ENCODE peak calls at places on chromosomes 11 and 22, in eight cellular contexts. B is HTR-8/SVneo, E is NCI-H2171, Q is iris pigment epithelial cell, U is MV-4-11, G is ACHN, K is AG09309, X is hypothalamus. J is an unnamed sample.

GRCh38 chr11:88384678-88385015 is 47.1 kb upstream of the CTSC start:
- DNase-seq in K (no peak), U (no peak), E (no peak), G (peak), X (no peak), Q (peak), B (no peak), J (peak)

GRCh38 chr22:43470218-43470617 is 58.4 kb downstream of the MPPED1 start:
- DNase-seq in G (no peak), X (no peak), K (no peak), B (no peak), Q (no peak), U (no peak), E (no peak), J (no peak)

GRCh38 chr22:47102648-47103047 is 340.2 kb downstream of the TBC1D22A start:
- DNase-seq in B (no peak), U (no peak), Q (no peak), E (no peak), K (no peak), X (no peak), G (no peak), J (peak)

GRCh38 chr11:86955674-86956522 is 703 bp upstream of the FZD4 start:
- DNase-seq in Q (peak), K (no peak), E (no peak), G (peak), U (peak), B (peak), X (peak), J (peak)

GRCh38 chr11:46279393-46280099 is 2.1 kb downstream of the CREB3L1 start:
- DNase-seq in K (no peak), U (no peak), B (no peak), Q (peak), X (no peak), E (no peak), G (no peak), J (no peak)

GRCh38 chr11:67033661-67034166 is 10.8 kb downstream of the SYT12 start:
- DNase-seq in B (peak), K (peak), Q (peak), G (peak), E (no peak), U (peak), X (peak), J (peak)

GRCh38 chr22:21449531-21450319 is 17.5 kb upstream of the TMEM191C start:
- DNase-seq in U (no peak), B (no peak), G (no peak), K (no peak), X (no peak), Q (no peak), E (no peak), J (no peak)

GRCh38 chr11:8327761-8328192 is 64.1 kb upstream of the LMO1 start:
- DNase-seq in K (no peak), E (no peak), X (no peak), Q (peak), U (peak), G (no peak), B (no peak), J (no peak)

GRCh38 chr11:83722392-83722791 is 436.2 kb upstream of the CCDC90B start:
- DNase-seq in Q (no peak), B (no peak), G (no peak), E (no peak), X (no peak), K (no peak), U (no peak), J (no peak)

GRCh38 chr22:28998681-28999080 is 63.0 kb downstream of the C22orf31 start:
- DNase-seq in X (no peak), G (no peak), Q (no peak), K (no peak), E (no peak), B (no peak), U (no peak), J (no peak)

GRCh38 chr22:46942816-46943783 is 180.7 kb downstream of the TBC1D22A start:
- DNase-seq in X (no peak), B (no peak), K (no peak), Q (no peak), U (peak), E (no peak), G (no peak), J (no peak)

GRCh38 chr11:66476841-66477251 is 3.4 kb upstream of the DPP3 start:
- DNase-seq in U (no peak), Q (no peak), K (no peak), G (no peak), E (no peak), X (no peak), B (no peak), J (no peak)

GRCh38 chr11:66951927-66952337 is 6.3 kb downstream of the PC start:
- DNase-seq in E (peak), B (no peak), U (no peak), Q (no peak), X (peak), G (no peak), K (no peak), J (no peak)

GRCh38 chr22:49880281-49880680 is 26.6 kb downstream of the ZBED4 start:
- DNase-seq in Q (peak), U (no peak), E (no peak), X (no peak), G (no peak), K (no peak), B (no peak), J (no peak)

GRCh38 chr11:11931461-11932055 is 76.9 kb downstream of the DKK3 start:
- DNase-seq in U (peak), G (peak), E (no peak), X (no peak), K (peak), B (peak), Q (peak), J (peak)

GRCh38 chr11:128416976-128417375 is 170.4 kb downstream of the ETS1 start:
- DNase-seq in K (no peak), U (no peak), E (no peak), X (no peak), G (no peak), Q (no peak), B (no peak), J (no peak)

GRCh38 chr11:1636291-1636950 is 6.8 kb downstream of the KRTAP5-5 start:
- DNase-seq in X (no peak), Q (no peak), B (no peak), K (no peak), E (no peak), G (no peak), U (no peak), J (no peak)

GRCh38 chr11:23865341-23865975 is 631.4 kb upstream of the LUZP2 start:
- DNase-seq in X (no peak), K (no peak), U (no peak), G (no peak), E (no peak), B (no peak), Q (no peak), J (no peak)

GRCh38 chr11:94329501-94329900 is 25.1 kb downstream of the IZUMO1R start:
- DNase-seq in Q (no peak), G (no peak), E (no peak), X (no peak), B (no peak), K (no peak), U (no peak), J (no peak)

GRCh38 chr11:88431675-88432341 is 94.3 kb upstream of the CTSC start:
- DNase-seq in U (no peak), B (no peak), G (no peak), E (no peak), K (no peak), Q (no peak), X (no peak), J (no peak)

GRCh38 chr11:117862753-117863152 is 13.7 kb downstream of the FXYD6 start:
- DNase-seq in K (no peak), Q (no peak), B (no peak), X (no peak), G (no peak), E (no peak), U (no peak), J (no peak)

GRCh38 chr22:47928626-47929025 is 1166.2 kb downstream of the TBC1D22A start:
- DNase-seq in X (no peak), B (no peak), K (no peak), G (no peak), U (no peak), Q (no peak), E (no peak), J (no peak)

GRCh38 chr11:73273246-73273890 is 1.2 kb downstream of the P2RY6 start:
- DNase-seq in K (no peak), G (no peak), B (no peak), Q (no peak), E (peak), U (no peak), X (no peak), J (no peak)

GRCh38 chr22:32542332-32543019 is 67.9 kb downstream of the FBXO7 start:
- DNase-seq in X (no peak), U (no peak), E (no peak), B (no peak), K (no peak), Q (no peak), G (no peak), J (no peak)

GRCh38 chr11:64971421-64972233 is at the start of gene MAJIN:
- DNase-seq in U (peak), E (no peak), Q (peak), X (peak), G (peak), K (no peak), B (no peak), J (peak)

GRCh38 chr11:132220464-132220863 is 850.0 kb downstream of the NTM start:
- DNase-seq in K (peak), E (no peak), Q (peak), U (no peak), B (no peak), G (no peak), X (no peak), J (peak)

GRCh38 chr11:96095884-96096301 is 172.0 kb upstream of the MTMR2 start:
- DNase-seq in K (no peak), B (no peak), X (no peak), Q (no peak), G (no peak), U (no peak), E (no peak), J (no peak)

GRCh38 chr22:38424525-38425080 is 30.4 kb downstream of the KCNJ4 start:
- DNase-seq in Q (no peak), K (no peak), B (no peak), U (no peak), G (no peak), X (no peak), E (no peak), J (no peak)

GRCh38 chr11:65827774-65828156 is 6.0 kb upstream of the SNX32 start:
- DNase-seq in U (peak), G (no peak), E (no peak), X (no peak), K (no peak), B (no peak), Q (peak), J (no peak)